ENCODE peak calls at places on chromosomes 6 and 20, in four cellular contexts. One of them, this sample, is unnamed.

GRCh38 chr6:21634582-21634981 is 41.0 kb downstream of the SOX4 start:
- DNase-seq in K562: no peak
- DNase-seq in NCI-H2081: no peak
- DNase-seq in stimulated activated CD4-positive, alpha-beta T cell treated with anti-CD3 and anti-CD28 coated beads, Interleukin-4, amount 100 ng/mL, for 24 hours: no peak
- DNase-seq in this sample: no peak

GRCh38 chr6:134908906-134909516 is 40.9 kb downstream of the ALDH8A1 start:
- DNase-seq in K562: peak
- DNase-seq in NCI-H2081: no peak
- DNase-seq in stimulated activated CD4-positive, alpha-beta T cell treated with anti-CD3 and anti-CD28 coated beads, Interleukin-4, amount 100 ng/mL, for 24 hours: no peak
- DNase-seq in this sample: no peak

GRCh38 chr20:31595654-31596411 is 9.3 kb upstream of the ID1 start:
- DNase-seq in K562: peak
- DNase-seq in NCI-H2081: no peak
- DNase-seq in stimulated activated CD4-positive, alpha-beta T cell treated with anti-CD3 and anti-CD28 coated beads, Interleukin-4, amount 100 ng/mL, for 24 hours: no peak
- DNase-seq in this sample: no peak

GRCh38 chr20:47146703-47147102 is 209.8 kb downstream of the ZMYND8 start:
- DNase-seq in K562: no peak
- DNase-seq in NCI-H2081: no peak
- DNase-seq in stimulated activated CD4-positive, alpha-beta T cell treated with anti-CD3 and anti-CD28 coated beads, Interleukin-4, amount 100 ng/mL, for 24 hours: no peak
- DNase-seq in this sample: no peak

GRCh38 chr6:57302477-57302876 is 15.0 kb upstream of the PRIM2 start:
- DNase-seq in K562: no peak
- DNase-seq in NCI-H2081: no peak
- DNase-seq in stimulated activated CD4-positive, alpha-beta T cell treated with anti-CD3 and anti-CD28 coated beads, Interleukin-4, amount 100 ng/mL, for 24 hours: no peak
- DNase-seq in this sample: no peak

GRCh38 chr6:142868917-142869316 is 76.1 kb downstream of the HIVEP2 start:
- DNase-seq in K562: no peak
- DNase-seq in NCI-H2081: no peak
- DNase-seq in stimulated activated CD4-positive, alpha-beta T cell treated with anti-CD3 and anti-CD28 coated beads, Interleukin-4, amount 100 ng/mL, for 24 hours: no peak
- DNase-seq in this sample: no peak

GRCh38 chr6:30325150-30325872 is 1.4 kb upstream of the TRIM39 start:
- DNase-seq in K562: peak
- DNase-seq in NCI-H2081: peak
- DNase-seq in stimulated activated CD4-positive, alpha-beta T cell treated with anti-CD3 and anti-CD28 coated beads, Interleukin-4, amount 100 ng/mL, for 24 hours: peak
- DNase-seq in this sample: peak

GRCh38 chr20:58429303-58429702 is 40.3 kb downstream of the VAPB start:
- DNase-seq in K562: no peak
- DNase-seq in NCI-H2081: no peak
- DNase-seq in stimulated activated CD4-positive, alpha-beta T cell treated with anti-CD3 and anti-CD28 coated beads, Interleukin-4, amount 100 ng/mL, for 24 hours: no peak
- DNase-seq in this sample: no peak

GRCh38 chr20:62961799-62962198 is 9.3 kb downstream of the SLC17A9 start:
- DNase-seq in K562: no peak
- DNase-seq in NCI-H2081: no peak
- DNase-seq in stimulated activated CD4-positive, alpha-beta T cell treated with anti-CD3 and anti-CD28 coated beads, Interleukin-4, amount 100 ng/mL, for 24 hours: no peak
- DNase-seq in this sample: no peak

GRCh38 chr6:108658174-108658573 is 97.5 kb downstream of the FOXO3 start:
- DNase-seq in K562: no peak
- DNase-seq in NCI-H2081: no peak
- DNase-seq in stimulated activated CD4-positive, alpha-beta T cell treated with anti-CD3 and anti-CD28 coated beads, Interleukin-4, amount 100 ng/mL, for 24 hours: no peak
- DNase-seq in this sample: no peak

GRCh38 chr20:17666491-17666890 is 15.6 kb downstream of the RRBP1 start:
- DNase-seq in K562: no peak
- DNase-seq in NCI-H2081: no peak
- DNase-seq in stimulated activated CD4-positive, alpha-beta T cell treated with anti-CD3 and anti-CD28 coated beads, Interleukin-4, amount 100 ng/mL, for 24 hours: no peak
- DNase-seq in this sample: no peak

GRCh38 chr6:166591026-166591425 is 4.5 kb upstream of the RAMACL start:
- DNase-seq in K562: no peak
- DNase-seq in NCI-H2081: no peak
- DNase-seq in stimulated activated CD4-positive, alpha-beta T cell treated with anti-CD3 and anti-CD28 coated beads, Interleukin-4, amount 100 ng/mL, for 24 hours: no peak
- DNase-seq in this sample: no peak

GRCh38 chr6:163092846-163093245 is 321.7 kb upstream of the QKI start:
- DNase-seq in K562: no peak
- DNase-seq in NCI-H2081: no peak
- DNase-seq in stimulated activated CD4-positive, alpha-beta T cell treated with anti-CD3 and anti-CD28 coated beads, Interleukin-4, amount 100 ng/mL, for 24 hours: no peak
- DNase-seq in this sample: no peak

GRCh38 chr6:154974485-154975149 is 20.5 kb upstream of the TIAM2 start:
- DNase-seq in K562: no peak
- DNase-seq in NCI-H2081: no peak
- DNase-seq in stimulated activated CD4-positive, alpha-beta T cell treated with anti-CD3 and anti-CD28 coated beads, Interleukin-4, amount 100 ng/mL, for 24 hours: no peak
- DNase-seq in this sample: no peak

GRCh38 chr6:35842381-35842780 is 37.2 kb downstream of the LHFPL5 start:
- DNase-seq in K562: no peak
- DNase-seq in NCI-H2081: no peak
- DNase-seq in stimulated activated CD4-positive, alpha-beta T cell treated with anti-CD3 and anti-CD28 coated beads, Interleukin-4, amount 100 ng/mL, for 24 hours: no peak
- DNase-seq in this sample: no peak

GRCh38 chr6:134519456-134519855 is 201.5 kb upstream of the SGK1 start:
- DNase-seq in K562: no peak
- DNase-seq in NCI-H2081: no peak
- DNase-seq in stimulated activated CD4-positive, alpha-beta T cell treated with anti-CD3 and anti-CD28 coated beads, Interleukin-4, amount 100 ng/mL, for 24 hours: peak
- DNase-seq in this sample: no peak

GRCh38 chr6:166078294-166078693 is 89.4 kb downstream of the TBXT start:
- DNase-seq in K562: no peak
- DNase-seq in NCI-H2081: no peak
- DNase-seq in stimulated activated CD4-positive, alpha-beta T cell treated with anti-CD3 and anti-CD28 coated beads, Interleukin-4, amount 100 ng/mL, for 24 hours: no peak
- DNase-seq in this sample: no peak

GRCh38 chr20:380763-381580 is 412 bp downstream of the TRIB3 start:
- DNase-seq in K562: peak
- DNase-seq in NCI-H2081: peak
- DNase-seq in stimulated activated CD4-positive, alpha-beta T cell treated with anti-CD3 and anti-CD28 coated beads, Interleukin-4, amount 100 ng/mL, for 24 hours: peak
- DNase-seq in this sample: peak

This sample was measured in NCI-H345.